ENCODE peak calls at places on chromosomes 11 and 22, in five cellular contexts. O is PC-3, E is cardiac muscle cell, W is GM06990, T is fibroblast of lung. A is an unnamed sample.

GRCh38 chr11:69380451-69380901 is 86.5 kb downstream of the MYEOV start:
- DNase-seq in T (no peak), O (no peak), E (no peak), W (no peak), A (no peak)

GRCh38 chr11:71198823-71199165 is 53.6 kb downstream of the SHANK2 start:
- DNase-seq in E (no peak), O (no peak), W (no peak), T (no peak), A (no peak)

GRCh38 chr22:36277482-36278291 is 24.8 kb downstream of the APOL1 start:
- DNase-seq in O (peak; percentile 50), T (peak; percentile 65), W (peak; percentile 73), E (peak; percentile 73), A (peak; percentile 35)

GRCh38 chr11:106917973-106918372 is 100.3 kb downstream of the GUCY1A2 start:
- DNase-seq in E (peak; percentile 24), W (no peak), T (peak; percentile 2), O (peak; percentile 65), A (no peak)

GRCh38 chr11:69367211-69367964 is 73.4 kb downstream of the MYEOV start:
- DNase-seq in O (peak; percentile 77), E (no peak), W (no peak), T (no peak), A (no peak)

GRCh38 chr11:128515766-128516466 is 71.4 kb downstream of the ETS1 start:
- DNase-seq in T (no peak), W (no peak), O (no peak), E (no peak), A (no peak)

GRCh38 chr22:40534379-40535188 is 101.9 kb downstream of the MRTFA start:
- DNase-seq in O (peak; percentile 39), E (peak; percentile 57), W (peak; percentile 34), T (peak; percentile 67), A (peak; percentile 67)

GRCh38 chr11:46047520-46047919 is 73.7 kb downstream of the PHF21A start:
- DNase-seq in T (no peak), W (no peak), E (peak; percentile 41), O (peak; percentile 18), A (peak; percentile 7)

GRCh38 chr11:69638941-69639681 is 1.8 kb upstream of the CCND1 start:
- DNase-seq in W (no peak), T (peak; percentile 97), E (peak; percentile 97), O (peak; percentile 99), A (peak; percentile 95)

GRCh38 chr11:1830500-1831223 is 4.1 kb upstream of the SYT8 start:
- DNase-seq in O (no peak), E (peak; percentile 33), T (no peak), W (no peak), A (no peak)

GRCh38 chr11:1830119-1830499 is 4.7 kb upstream of the SYT8 start:
- DNase-seq in T (no peak), W (no peak), E (peak; percentile 21), O (no peak), A (peak; percentile 20)

GRCh38 chr11:1832989-1833365 is 1.8 kb upstream of the SYT8 start:
- DNase-seq in W (no peak), E (no peak), O (no peak), T (no peak), A (no peak)

GRCh38 chr11:1832181-1832988 is 2.4 kb upstream of the SYT8 start:
- DNase-seq in E (peak; percentile 35), T (peak; percentile 8), O (peak; percentile 41), W (no peak), A (no peak)

GRCh38 chr11:1831338-1832180 is 3.2 kb upstream of the SYT8 start:
- DNase-seq in W (no peak), E (no peak), O (no peak), T (no peak), A (no peak)
- H3K27me3 ChIP-seq in W (no peaks in the 10 kb centered on the region), E (no peaks in the 10 kb centered on the region), O (no peaks in the 10 kb centered on the region), T (peaks cover 4% of the 10 kb centered on the region), A (no peaks in the 10 kb centered on the region)

GRCh38 chr11:125378083-125378482 is 118.0 kb downstream of the FEZ1 start:
- DNase-seq in O (no peak), W (no peak), E (no peak), T (no peak), A (no peak)

GRCh38 chr11:125376856-125377255 is 119.2 kb downstream of the FEZ1 start:
- DNase-seq in E (no peak), W (no peak), O (peak; percentile 48), T (no peak), A (peak; percentile 41)

GRCh38 chr11:125380756-125381445 is 115.2 kb downstream of the FEZ1 start:
- DNase-seq in E (no peak), T (no peak), W (no peak), O (no peak), A (no peak)

GRCh38 chr11:125379565-125380343 is 116.3 kb downstream of the FEZ1 start:
- DNase-seq in E (no peak), W (no peak), T (no peak), O (no peak), A (no peak)

DNA sequence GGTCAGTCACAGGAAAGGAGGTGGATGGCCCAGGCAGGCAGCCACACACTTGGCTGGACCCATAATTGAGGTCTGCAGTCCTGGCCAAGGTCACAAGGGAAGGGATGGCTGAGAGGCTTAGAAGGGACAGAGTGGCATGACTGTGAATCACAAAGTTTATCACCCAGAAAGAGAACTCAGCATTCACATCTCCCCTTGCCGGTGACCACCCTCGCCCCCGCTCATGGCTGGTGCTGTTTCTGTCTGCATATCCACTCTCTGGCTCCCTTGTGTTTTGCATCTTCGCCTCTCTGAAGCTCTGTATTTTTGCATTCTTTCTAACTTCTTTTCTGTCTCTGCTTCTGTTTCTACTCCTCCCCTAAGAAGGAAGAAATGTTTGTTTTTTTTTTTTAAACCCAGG is 117.5 kb downstream of the FEZ1 start:
- DNase-seq in W (no peak), T (no peak), E (no peak), O (no peak), A (no peak)
- H3K27me3 ChIP-seq in W (peaks cover 2% of the 10 kb centered on the region), T (peaks cover 3% of the 10 kb centered on the region), E (peaks cover 3% of the 10 kb centered on the region), O (peaks cover 97% of the 10 kb centered on the region), A (peaks cover under 1% of the 10 kb centered on the region)

DNA sequence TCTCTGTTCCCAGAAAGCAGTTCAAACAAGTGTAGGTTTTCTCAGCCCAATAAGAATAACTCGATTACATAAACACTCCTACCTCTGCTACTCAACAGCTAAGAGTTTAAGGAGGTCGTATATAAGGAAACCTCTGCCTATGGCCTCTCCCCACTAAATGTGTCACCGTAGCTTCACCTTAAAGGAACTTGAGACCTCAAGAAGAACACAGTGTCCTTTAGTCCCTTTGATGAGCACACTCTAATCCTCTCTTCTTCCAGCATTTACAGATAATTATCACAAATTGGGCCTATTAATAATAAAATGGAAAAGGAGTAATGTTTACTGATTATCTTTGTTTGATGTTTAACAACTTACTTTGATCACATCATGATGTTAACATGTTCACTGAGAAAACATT is 7.1 kb downstream of the POU2AF3 start:
- DNase-seq in W (no peak), E (no peak), T (no peak), O (no peak), A (no peak)
- H3K27me3 ChIP-seq in W (no peaks in the 10 kb centered on the region), E (peaks cover 24% of the 10 kb centered on the region), T (peaks cover 22% of the 10 kb centered on the region), O (peaks cover 86% of the 10 kb centered on the region), A (peaks cover 28% of the 10 kb centered on the region)

GRCh38 chr11:2168286-2169000 is 3.2 kb downstream of the TH start:
- DNase-seq in O (no peak), W (no peak), T (no peak), E (no peak), A (no peak)
- H3K27me3 ChIP-seq in O (no peaks in the 10 kb centered on the region), W (no peaks in the 10 kb centered on the region), T (no peaks in the 10 kb centered on the region), E (no peaks in the 10 kb centered on the region), A (no peaks in the 10 kb centered on the region)

GRCh38 chr11:72584293-72584921 is 89.8 kb downstream of the PDE2A start:
- DNase-seq in E (peak; percentile 37), T (peak; percentile 6), O (no peak), W (no peak), A (no peak)
- H3K27me3 ChIP-seq in E (peaks cover 71% of the 10 kb centered on the region), T (peaks cover 17% of the 10 kb centered on the region), O (no peaks in the 10 kb centered on the region), W (peaks cover 1% of the 10 kb centered on the region), A (peaks cover 39% of the 10 kb centered on the region)

DNA sequence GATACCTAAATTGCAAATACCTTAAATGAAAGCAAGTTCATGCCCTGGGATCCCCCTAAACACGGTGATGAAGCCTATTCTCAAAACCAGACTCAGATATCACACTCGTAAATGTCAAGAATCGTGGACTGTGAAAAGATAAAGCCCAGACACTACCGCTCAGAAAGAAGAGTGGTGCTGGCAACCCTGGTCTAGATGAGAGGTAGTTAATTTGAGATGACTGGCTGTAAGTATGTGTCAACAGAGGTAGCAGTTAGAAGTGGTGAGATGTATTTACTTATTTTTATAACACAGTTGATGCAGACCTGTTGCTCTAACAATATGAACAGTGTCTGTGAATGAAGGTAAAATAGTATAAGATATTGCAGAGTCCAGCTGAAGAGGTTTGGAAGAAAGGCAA is 2.5 kb downstream of the OVCH2 start:
- DNase-seq in E (no peak), T (no peak), W (no peak), O (no peak), A (no peak)
- H3K27me3 ChIP-seq in E (peaks cover 7% of the 10 kb centered on the region), T (no peaks in the 10 kb centered on the region), W (no peaks in the 10 kb centered on the region), O (peaks cover 51% of the 10 kb centered on the region), A (peaks cover 3% of the 10 kb centered on the region)

A was measured in astrocyte.